ENCODE peak calls at places on chromosome 19, in four cellular contexts. F is GOT3; T is naive thymus-derived CD8-positive, alpha-beta T cell; I is NT2/D1. R is an unnamed sample.
A peak's percentile ranks its signal among the peaks of the same experiment; 100 is the strongest.

GRCh38 chr19:36103040-36103626 is 7.8 kb upstream of the OVOL3 start:
- DNase-seq in T (no peak), I (no peak), F (no peak), R (no peak)

GRCh38 chr19:1211494-1212234 is 6.1 kb downstream of the STK11 start:
- DNase-seq in T (no peak), I (no peak), F (no peak), R (no peak)

GRCh38 chr19:15464394-15465385 is at the start of gene RASAL3:
- DNase-seq in I (no peak), F (no peak), T (peak; percentile 57), R (no peak)

GRCh38 chr19:1981253-1981652 is 34.3 kb downstream of the BTBD2 start:
- DNase-seq in T (no peak), F (no peak), I (no peak), R (no peak)

GRCh38 chr19:38812004-38812840 is 523 bp downstream of the LGALS4 start:
- DNase-seq in I (no peak), T (no peak), F (no peak), R (no peak)

GRCh38 chr19:55146648-55147218 is 2.3 kb downstream of the TNNT1 start:
- DNase-seq in I (peak; percentile 56), T (no peak), F (no peak), R (peak; percentile 83)

GRCh38 chr19:13718733-13719132 is 45.6 kb upstream of the MRI1 start:
- DNase-seq in I (peak; percentile 54), T (no peak), F (peak; percentile 48), R (peak; percentile 98)

GRCh38 chr19:32406161-32407003 is 812 bp downstream of the DPY19L3 start:
- DNase-seq in I (no peak), T (no peak), F (no peak), R (no peak)

GRCh38 chr19:31205887-31206518 is 143.2 kb downstream of the TSHZ3 start:
- DNase-seq in T (no peak), F (no peak), I (no peak), R (no peak)

GRCh38 chr19:53432088-53432661 is 391 bp downstream of the ZNF761 start:
- DNase-seq in F (no peak), T (no peak), I (no peak), R (no peak)

GRCh38 chr19:46984077-46985010 is 35.3 kb upstream of the NPAS1 start:
- DNase-seq in T (no peak), F (no peak), I (no peak), R (no peak)

GRCh38 chr19:1970003-1970805 is 29.2 kb downstream of the CSNK1G2 start:
- DNase-seq in T (no peak), I (no peak), F (no peak), R (no peak)

GRCh38 chr19:47719047-47719885 is 6.0 kb downstream of the EHD2 start:
- DNase-seq in F (peak; percentile 68), T (no peak), I (no peak), R (peak; percentile 83)

GRCh38 chr19:53503126-53503525 is 34.8 kb upstream of the ZNF331 start:
- DNase-seq in F (no peak), T (no peak), I (no peak), R (no peak)

GRCh38 chr19:42216653-42217521 is 590 bp downstream of the DEDD2 start:
- DNase-seq in F (no peak), T (peak; percentile 43), I (peak; percentile 20), R (peak; percentile 26)

GRCh38 chr19:35712529-35712909 is 5.3 kb upstream of the KMT2B start:
- DNase-seq in F (no peak), I (no peak), T (no peak), R (no peak)

GRCh38 chr19:30535011-30535410 is 162.8 kb downstream of the ZNF536 start:
- DNase-seq in T (no peak), I (no peak), F (no peak), R (no peak)

GRCh38 chr19:17266589-17266974 is 661 bp upstream of the BABAM1 start:
- DNase-seq in T (no peak), F (no peak), I (no peak), R (no peak)

GRCh38 chr19:16327911-16328823 is 3.5 kb downstream of the KLF2 start:
- DNase-seq in T (peak; percentile 67), F (no peak), I (no peak), R (no peak)

GRCh38 chr19:2722541-2723344 is 1.6 kb upstream of the DIRAS1 start:
- DNase-seq in F (peak; percentile 49), T (no peak), I (no peak), R (no peak)

R was measured in NCI-H2171 treated with DMSO at 0.1 percent for 48 hours.